ENCODE peak calls at places on chromosomes 2 and 18, in six cellular contexts. R is DND-41, O is GM23248, D is GM23338, V is HCT116, Z is GM12878. Q is an unnamed sample.

GRCh38 chr18:66916834-66917233 is 312.9 kb upstream of the CDH19 start:
- DNase-seq in Z (no peak), D (no peak), V (no peak), O (no peak), R (no peak), Q (no peak)

GRCh38 chr2:186068154-186068826 is 329.7 kb downstream of the FSIP2 start:
- DNase-seq in R (no peak), D (no peak), Z (no peak), V (no peak), O (no peak), Q (no peak)

GRCh38 chr2:207492461-207492860 is 37.3 kb upstream of the CREB1 start:
- DNase-seq in O (no peak), V (no peak), D (no peak), R (no peak), Z (no peak), Q (no peak)

GRCh38 chr18:76911440-76911839 is 89.1 kb downstream of the ZNF236 start:
- DNase-seq in V (no peak), Z (no peak), R (no peak), O (no peak), D (no peak), Q (no peak)

GRCh38 chr18:3025544-3025943 is 12.6 kb upstream of the LPIN2 start:
- DNase-seq in O (no peak), R (no peak), D (no peak), Z (no peak), V (no peak), Q (no peak)

GRCh38 chr2:127448526-127448925 is 30.3 kb downstream of the PROC start:
- DNase-seq in D (no peak), Z (no peak), O (peak; percentile 66), V (no peak), R (no peak), Q (no peak)

GRCh38 chr2:151861171-151861570 is 33.0 kb upstream of the ARL5A start:
- DNase-seq in Z (no peak), O (no peak), R (no peak), V (no peak), D (no peak), Q (no peak)

GRCh38 chr2:101464841-101465240 is 10.1 kb downstream of the RFX8 start:
- DNase-seq in Z (no peak), V (no peak), R (no peak), O (peak; percentile 64), D (no peak), Q (no peak)

GRCh38 chr2:69386376-69386775 is 651 bp downstream of the GFPT1 start:
- DNase-seq in V (no peak), R (no peak), O (peak; percentile 17), D (no peak), Z (no peak), Q (peak; percentile 6)

GRCh38 chr2:85678384-85678783 is 10.4 kb upstream of the SFTPB start:
- DNase-seq in O (no peak), D (no peak), Z (no peak), R (no peak), V (no peak), Q (no peak)

GRCh38 chr2:42903821-42904575 is 111.6 kb upstream of the HAAO start:
- DNase-seq in R (no peak), O (no peak), Z (no peak), V (no peak), D (no peak), Q (no peak)

GRCh38 chr2:197805598-197806316 is 1.4 kb downstream of the PLCL1 start:
- DNase-seq in V (no peak), O (peak; percentile 7), R (no peak), D (peak; percentile 11), Z (no peak), Q (no peak)
- TF ChIP-seq EZH2 in V (no peak), O (no peak), R (no peak), D (peak; percentile 49), Z (no peak), Q (no peak)

GRCh38 chr2:148888003-148888501 is 13.0 kb downstream of the KIF5C start:
- DNase-seq in V (no peak), D (peak; percentile 63), Z (no peak), R (no peak), O (no peak), Q (no peak)
- TF ChIP-seq EZH2 in V (no peak), D (no peak), Z (no peak), R (no peak), O (no peak), Q (no peak)

GRCh38 chr2:136119717-136120675 is 2.0 kb upstream of the CXCR4 start:
- DNase-seq in O (no peak), R (no peak), D (no peak), V (no peak), Z (no peak), Q (no peak)

GRCh38 chr2:136117391-136117841 is 533 bp downstream of the CXCR4 start:
- DNase-seq in O (peak; percentile 46), D (peak; percentile 55), V (no peak), Z (no peak), R (peak; percentile 82), Q (peak; percentile 64)

GRCh38 chr2:136118819-136119716 is 1.1 kb upstream of the CXCR4 start:
- DNase-seq in R (peak; percentile 89), O (no peak), V (no peak), D (peak; percentile 49), Z (no peak), Q (peak; percentile 35)

GRCh38 chr2:136116813-136117390 is 1.0 kb downstream of the CXCR4 start:
- DNase-seq in V (no peak), D (peak; percentile 41), R (peak; percentile 92), Z (no peak), O (no peak), Q (peak; percentile 97)

DNA sequence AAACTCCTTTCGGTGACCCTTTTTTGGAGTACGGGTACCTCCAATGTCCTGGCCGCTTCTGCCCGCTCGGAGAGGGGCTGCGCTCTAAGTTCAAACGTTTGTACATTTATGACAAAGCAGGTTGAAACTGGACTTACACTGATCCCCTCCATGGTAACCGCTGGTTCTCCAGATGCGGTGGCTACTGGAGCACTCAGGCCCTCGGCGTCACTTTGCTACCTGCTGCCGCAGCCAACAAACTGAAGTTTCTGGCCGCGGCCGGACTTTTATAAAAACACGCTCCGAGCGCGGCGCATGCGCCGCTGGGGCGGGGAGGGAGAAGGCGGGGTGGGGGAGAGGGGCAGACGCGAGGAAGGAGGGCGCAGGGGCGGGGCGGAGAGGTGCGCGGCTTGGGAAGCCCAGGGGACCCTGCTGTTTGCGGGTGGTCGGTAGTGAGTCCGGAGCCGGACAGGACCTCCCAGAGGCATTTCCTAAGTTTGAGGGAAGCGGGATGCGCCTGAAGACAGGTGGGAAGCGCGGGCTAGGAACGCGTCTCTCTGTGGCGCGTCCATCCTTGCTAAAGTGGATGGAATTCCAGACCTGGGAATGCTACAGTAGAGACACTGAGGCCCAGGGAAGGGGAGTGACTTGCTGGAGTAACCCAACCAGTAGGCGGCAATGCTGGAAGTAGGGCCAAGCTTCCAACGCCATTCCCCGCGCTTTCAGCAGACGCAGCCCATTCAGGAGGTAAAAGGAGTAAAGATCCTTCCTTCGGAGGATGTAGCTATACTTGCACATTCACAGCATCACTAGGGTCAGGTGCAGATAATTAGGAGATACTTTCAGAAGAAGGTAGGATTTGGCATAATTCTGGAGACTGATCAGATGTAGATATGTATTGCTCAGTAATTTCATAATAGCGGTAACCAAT is at the start of gene CXCR4:
- DNase-seq in V (peak; percentile 34), D (peak; percentile 91), R (peak; percentile 91), Z (no peak), O (peak; percentile 34), Q (peak; percentile 86)
- TF ChIP-seq EZH2 in V (no peak), D (no peak), R (no peak), Z (no peak), O (peak; percentile 78), Q (no peak)

DNA sequence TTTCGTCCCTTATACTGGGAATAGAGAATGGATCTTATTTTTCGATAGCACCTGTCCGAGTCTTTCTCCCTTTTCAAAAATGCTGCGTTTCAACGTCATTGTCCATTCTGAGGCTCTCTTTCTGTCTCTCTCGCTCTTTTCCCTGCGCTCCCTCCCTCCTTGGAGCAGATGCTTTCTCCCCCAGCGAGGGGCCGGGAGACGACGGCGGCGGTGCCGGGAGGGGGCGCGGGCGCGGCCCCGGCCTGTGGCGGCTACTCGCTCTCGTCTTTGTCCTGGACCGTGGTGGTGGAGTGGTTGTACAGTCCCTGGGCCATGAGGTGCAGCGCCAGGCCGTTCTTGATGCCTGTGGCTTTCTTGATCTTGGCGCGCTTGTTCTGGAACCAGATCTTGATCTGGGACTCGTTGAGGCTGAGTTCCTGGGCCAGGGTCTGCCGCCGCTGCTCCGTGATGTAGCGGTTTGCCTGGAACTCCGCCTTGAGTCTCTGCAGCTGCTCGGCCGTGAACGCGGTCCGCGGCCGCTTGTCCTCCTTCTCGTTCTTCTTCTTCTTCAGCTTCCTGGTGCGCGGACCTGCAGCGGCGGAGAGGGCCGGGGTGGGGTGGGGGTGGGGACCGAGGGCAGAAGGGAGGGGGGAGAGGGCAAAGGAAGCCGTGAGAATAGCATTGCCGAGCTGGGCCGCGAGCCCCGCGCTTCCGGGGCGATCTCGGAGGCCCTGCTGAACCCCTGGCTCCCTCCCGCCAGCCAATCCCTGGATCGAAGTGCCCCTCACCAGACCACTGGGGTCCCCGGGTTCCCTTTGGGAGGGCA is 4.6 kb downstream of the EN1 start:
- DNase-seq in V (no peak), O (no peak), R (no peak), D (peak; percentile 64), Z (no peak), Q (no peak)
- TF ChIP-seq EZH2 in V (no peak), O (no peak), R (no peak), D (peak; percentile 98), Z (no peak), Q (no peak)

GRCh38 chr2:218960196-218961165 is 1.0 kb downstream of the CDK5R2 start:
- DNase-seq in D (peak; percentile 27), R (no peak), O (no peak), V (no peak), Z (no peak), Q (no peak)
- TF ChIP-seq EZH2 in D (peak; percentile 92), R (no peak), O (peak; percentile 64), V (no peak), Z (no peak), Q (no peak)

GRCh38 chr2:120590841-120591240 is 144.8 kb upstream of the GLI2 start:
- DNase-seq in Z (no peak), O (no peak), V (no peak), D (no peak), R (no peak), Q (no peak)

GRCh38 chr2:120587997-120588336 is 147.7 kb upstream of the GLI2 start:
- DNase-seq in R (no peak), O (no peak), Z (no peak), V (no peak), D (no peak), Q (no peak)

GRCh38 chr2:120586507-120587283 is 149.0 kb upstream of the GLI2 start:
- DNase-seq in R (no peak), D (peak; percentile 60), V (no peak), Z (no peak), O (no peak), Q (no peak)

GRCh38 chr2:120589782-120590608 is 145.7 kb upstream of the GLI2 start:
- DNase-seq in R (no peak), V (no peak), O (peak; percentile 94), Z (no peak), D (no peak), Q (no peak)

GRCh38 chr2:120587326-120587996 is 148.2 kb upstream of the GLI2 start:
- DNase-seq in D (peak; percentile 51), R (no peak), O (no peak), V (no peak), Z (no peak), Q (no peak)
- TF ChIP-seq EZH2 in D (peak; percentile 46), R (no peak), O (no peak), V (no peak), Z (no peak), Q (no peak)

GRCh38 chr2:26850002-26850431 is 2.1 kb downstream of the DPYSL5 start:
- DNase-seq in D (peak; percentile 33), Z (no peak), V (no peak), R (no peak), O (no peak), Q (no peak)
- TF ChIP-seq EZH2 in D (no peak), Z (no peak), V (no peak), R (no peak), O (peak; percentile 27), Q (no peak)

Q was measured in MM.1S.